ENCODE peak calls at places on chromosomes 3 and 15, in nine cellular contexts. One of them, this sample, is unnamed. For H3K4me1 and H3K27me3, the result is how much of the 10 kb centered on the place peaks cover.

GRCh38 chr15:57740048-57740447 is 33.5 kb downstream of the POLR2M start:
- DNase-seq in colonic mucosa: no peak
- DNase-seq in psoas muscle: no peak
- DNase-seq in astrocyte: no peak
- DNase-seq in tibial nerve: no peak
- DNase-seq in MM.1S: no peak
- DNase-seq in CD8-positive, alpha-beta T cell: no peak
- DNase-seq in thoracic aorta: no peak
- DNase-seq in A673: no peak
- DNase-seq in this sample: no peak

GRCh38 chr3:119781330-119782198 is at the start of gene NR1I2:
- DNase-seq in MM.1S: no peak
- DNase-seq in astrocyte: no peak
- DNase-seq in psoas muscle: no peak
- DNase-seq in CD8-positive, alpha-beta T cell: no peak
- DNase-seq in A673: no peak
- DNase-seq in colonic mucosa: peak
- DNase-seq in thoracic aorta: no peak
- DNase-seq in tibial nerve: no peak
- DNase-seq in this sample: no peak

GRCh38 chr15:39417766-39418165 is 163.1 kb upstream of the THBS1 start:
- DNase-seq in tibial nerve: no peak
- DNase-seq in astrocyte: no peak
- DNase-seq in A673: no peak
- DNase-seq in thoracic aorta: no peak
- DNase-seq in psoas muscle: no peak
- DNase-seq in colonic mucosa: no peak
- DNase-seq in CD8-positive, alpha-beta T cell: no peak
- DNase-seq in MM.1S: no peak
- DNase-seq in this sample: no peak

GRCh38 chr3:140501054-140501769 is 176.7 kb upstream of the TRIM42 start:
- DNase-seq in colonic mucosa: no peak
- DNase-seq in tibial nerve: no peak
- DNase-seq in thoracic aorta: no peak
- DNase-seq in MM.1S: no peak
- DNase-seq in astrocyte: peak
- DNase-seq in CD8-positive, alpha-beta T cell: no peak
- DNase-seq in psoas muscle: no peak
- DNase-seq in A673: no peak
- DNase-seq in this sample: no peak

GRCh38 chr3:8841472-8841871 is 72.1 kb upstream of the OXTR start:
- DNase-seq in tibial nerve: no peak
- DNase-seq in MM.1S: no peak
- DNase-seq in thoracic aorta: no peak
- DNase-seq in A673: no peak
- DNase-seq in colonic mucosa: no peak
- DNase-seq in astrocyte: no peak
- DNase-seq in psoas muscle: no peak
- DNase-seq in CD8-positive, alpha-beta T cell: no peak
- DNase-seq in this sample: no peak

GRCh38 chr3:72288955-72289707 is 504.2 kb upstream of the PROK2 start:
- DNase-seq in psoas muscle: no peak
- DNase-seq in astrocyte: peak
- DNase-seq in A673: peak
- DNase-seq in tibial nerve: no peak
- DNase-seq in MM.1S: no peak
- DNase-seq in thoracic aorta: no peak
- DNase-seq in colonic mucosa: no peak
- DNase-seq in CD8-positive, alpha-beta T cell: peak
- DNase-seq in this sample: peak

GRCh38 chr15:75673426-75674247 is 25.9 kb downstream of the SNX33 start:
- DNase-seq in astrocyte: peak
- DNase-seq in thoracic aorta: peak
- DNase-seq in CD8-positive, alpha-beta T cell: no peak
- DNase-seq in psoas muscle: peak
- DNase-seq in A673: no peak
- DNase-seq in MM.1S: no peak
- DNase-seq in tibial nerve: peak
- DNase-seq in colonic mucosa: peak
- DNase-seq in this sample: peak

GRCh38 chr3:172646439-172647015 is 64.3 kb downstream of the NCEH1 start:
- DNase-seq in tibial nerve: no peak
- DNase-seq in thoracic aorta: no peak
- DNase-seq in A673: peak
- DNase-seq in colonic mucosa: no peak
- DNase-seq in CD8-positive, alpha-beta T cell: no peak
- DNase-seq in psoas muscle: no peak
- DNase-seq in astrocyte: peak
- DNase-seq in MM.1S: no peak
- DNase-seq in this sample: no peak

GRCh38 chr3:51392301-51393095 is 1.4 kb downstream of the RBM15B start:
- DNase-seq in astrocyte: no peak
- DNase-seq in thoracic aorta: no peak
- DNase-seq in CD8-positive, alpha-beta T cell: no peak
- DNase-seq in psoas muscle: no peak
- DNase-seq in MM.1S: no peak
- DNase-seq in tibial nerve: no peak
- DNase-seq in A673: no peak
- DNase-seq in colonic mucosa: no peak
- DNase-seq in this sample: no peak

GRCh38 chr3:185280572-185281365 is 26.9 kb upstream of the EHHADH start:
- DNase-seq in tibial nerve: no peak
- DNase-seq in CD8-positive, alpha-beta T cell: no peak
- DNase-seq in A673: peak
- DNase-seq in psoas muscle: no peak
- DNase-seq in MM.1S: peak
- DNase-seq in thoracic aorta: no peak
- DNase-seq in colonic mucosa: no peak
- DNase-seq in astrocyte: peak
- DNase-seq in this sample: no peak

GRCh38 chr3:195270350-195271115 is 426 bp downstream of the XXYLT1 start:
- DNase-seq in psoas muscle: peak
- DNase-seq in CD8-positive, alpha-beta T cell: no peak
- DNase-seq in A673: peak
- DNase-seq in astrocyte: peak
- DNase-seq in thoracic aorta: no peak
- DNase-seq in colonic mucosa: peak
- DNase-seq in tibial nerve: no peak
- DNase-seq in MM.1S: peak
- DNase-seq in this sample: no peak

GRCh38 chr3:107910713-107911259 is 180.0 kb downstream of the CD47 start:
- DNase-seq in psoas muscle: no peak
- DNase-seq in A673: no peak
- DNase-seq in thoracic aorta: no peak
- DNase-seq in tibial nerve: no peak
- DNase-seq in astrocyte: no peak
- DNase-seq in CD8-positive, alpha-beta T cell: no peak
- DNase-seq in colonic mucosa: no peak
- DNase-seq in MM.1S: peak
- DNase-seq in this sample: no peak

DNA sequence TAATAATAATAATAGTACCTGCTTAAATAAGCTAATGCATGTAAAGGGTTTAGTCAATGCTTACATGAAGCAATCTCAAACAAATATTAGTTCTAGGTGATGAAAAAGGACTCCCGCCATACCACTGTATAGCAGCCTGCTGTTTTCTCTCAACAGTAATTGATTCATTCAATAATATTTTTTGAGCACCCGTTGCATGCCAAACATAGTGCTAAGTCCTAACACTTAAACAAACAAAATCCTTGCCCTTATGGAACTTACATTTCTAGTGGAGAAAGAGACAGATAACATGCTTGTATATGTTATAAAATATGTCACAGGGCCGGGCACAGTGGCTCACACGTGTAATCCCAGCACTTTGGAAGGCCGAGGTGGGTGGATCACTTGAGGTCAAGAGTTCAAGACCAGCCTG is 61.2 kb upstream of the FLNB start:
- DNase-seq in A673: no peak
- DNase-seq in thoracic aorta: no peak
- DNase-seq in colonic mucosa: no peak
- DNase-seq in tibial nerve: no peak
- DNase-seq in psoas muscle: no peak
- DNase-seq in MM.1S: no peak
- DNase-seq in astrocyte: no peak
- DNase-seq in CD8-positive, alpha-beta T cell: no peak
- DNase-seq in this sample: no peak
- H3K4me1 ChIP-seq in A673: under half
- H3K4me1 ChIP-seq in thoracic aorta: half or more
- H3K4me1 ChIP-seq in colonic mucosa: under half
- H3K4me1 ChIP-seq in tibial nerve: under half
- H3K4me1 ChIP-seq in psoas muscle: under half
- H3K4me1 ChIP-seq in MM.1S: under half
- H3K4me1 ChIP-seq in astrocyte: under half
- H3K4me1 ChIP-seq in CD8-positive, alpha-beta T cell: under half
- H3K4me1 ChIP-seq in this sample: half or more

GRCh38 chr3:84961492-84962255 is 2.9 kb downstream of the CADM2 start:
- DNase-seq in colonic mucosa: no peak
- DNase-seq in thoracic aorta: no peak
- DNase-seq in psoas muscle: no peak
- DNase-seq in tibial nerve: no peak
- DNase-seq in MM.1S: no peak
- DNase-seq in astrocyte: no peak
- DNase-seq in A673: no peak
- DNase-seq in CD8-positive, alpha-beta T cell: no peak
- DNase-seq in this sample: no peak
- H3K27me3 ChIP-seq in colonic mucosa: under half
- H3K27me3 ChIP-seq in thoracic aorta: under half
- H3K27me3 ChIP-seq in psoas muscle: under half
- H3K27me3 ChIP-seq in tibial nerve: under half
- H3K27me3 ChIP-seq in MM.1S: under half
- H3K27me3 ChIP-seq in astrocyte: under half
- H3K27me3 ChIP-seq in A673: under half
- H3K27me3 ChIP-seq in CD8-positive, alpha-beta T cell: under half
- H3K27me3 ChIP-seq in this sample: under half

DNA sequence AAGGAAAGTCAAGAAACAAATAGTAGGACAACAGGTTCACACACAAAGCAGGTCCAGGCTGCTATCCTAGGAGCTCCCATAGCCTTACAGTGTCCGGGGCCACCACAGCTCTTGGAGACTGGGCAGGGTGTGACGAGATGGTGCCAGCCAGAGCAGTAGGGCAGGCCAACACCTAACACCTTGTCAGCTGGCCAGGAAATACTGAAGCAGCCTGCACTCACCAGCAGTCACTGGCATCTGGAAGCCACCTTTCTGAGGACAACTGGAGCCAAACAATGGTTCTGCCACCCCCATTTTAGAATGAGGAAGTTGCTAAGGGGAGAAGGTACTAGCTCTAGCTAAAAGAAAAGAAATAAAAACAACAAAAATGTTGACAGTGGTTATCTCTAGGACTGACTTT is 47.2 kb downstream of the CCDC12 start:
- DNase-seq in thoracic aorta: no peak
- DNase-seq in A673: no peak
- DNase-seq in psoas muscle: peak
- DNase-seq in CD8-positive, alpha-beta T cell: no peak
- DNase-seq in MM.1S: no peak
- DNase-seq in colonic mucosa: peak
- DNase-seq in astrocyte: no peak
- DNase-seq in tibial nerve: no peak
- DNase-seq in this sample: peak
- H3K4me1 ChIP-seq in thoracic aorta: half or more
- H3K4me1 ChIP-seq in A673: under half
- H3K4me1 ChIP-seq in psoas muscle: half or more
- H3K4me1 ChIP-seq in CD8-positive, alpha-beta T cell: half or more
- H3K4me1 ChIP-seq in MM.1S: half or more
- H3K4me1 ChIP-seq in colonic mucosa: half or more
- H3K4me1 ChIP-seq in astrocyte: under half
- H3K4me1 ChIP-seq in tibial nerve: under half
- H3K4me1 ChIP-seq in this sample: half or more

GRCh38 chr15:51263726-51264125 is 74.7 kb downstream of the CYP19A1 start:
- DNase-seq in A673: no peak
- DNase-seq in astrocyte: no peak
- DNase-seq in colonic mucosa: no peak
- DNase-seq in tibial nerve: no peak
- DNase-seq in CD8-positive, alpha-beta T cell: no peak
- DNase-seq in MM.1S: no peak
- DNase-seq in psoas muscle: no peak
- DNase-seq in thoracic aorta: no peak
- DNase-seq in this sample: no peak
- H3K27me3 ChIP-seq in A673: under half
- H3K27me3 ChIP-seq in astrocyte: under half
- H3K27me3 ChIP-seq in colonic mucosa: under half
- H3K27me3 ChIP-seq in tibial nerve: under half
- H3K27me3 ChIP-seq in CD8-positive, alpha-beta T cell: under half
- H3K27me3 ChIP-seq in MM.1S: under half
- H3K27me3 ChIP-seq in psoas muscle: under half
- H3K27me3 ChIP-seq in thoracic aorta: under half
- H3K27me3 ChIP-seq in this sample: under half

GRCh38 chr3:58347984-58348383 is 15.3 kb downstream of the PXK start:
- DNase-seq in A673: no peak
- DNase-seq in psoas muscle: no peak
- DNase-seq in tibial nerve: no peak
- DNase-seq in MM.1S: no peak
- DNase-seq in astrocyte: no peak
- DNase-seq in colonic mucosa: no peak
- DNase-seq in thoracic aorta: no peak
- DNase-seq in CD8-positive, alpha-beta T cell: no peak
- DNase-seq in this sample: no peak

GRCh38 chr3:58342676-58343075 is 10.0 kb downstream of the PXK start:
- DNase-seq in thoracic aorta: no peak
- DNase-seq in A673: no peak
- DNase-seq in colonic mucosa: no peak
- DNase-seq in psoas muscle: no peak
- DNase-seq in CD8-positive, alpha-beta T cell: no peak
- DNase-seq in MM.1S: no peak
- DNase-seq in tibial nerve: no peak
- DNase-seq in astrocyte: no peak
- DNase-seq in this sample: no peak

GRCh38 chr3:58341376-58341775 is 8.7 kb downstream of the PXK start:
- DNase-seq in colonic mucosa: no peak
- DNase-seq in A673: no peak
- DNase-seq in astrocyte: no peak
- DNase-seq in CD8-positive, alpha-beta T cell: no peak
- DNase-seq in MM.1S: no peak
- DNase-seq in tibial nerve: no peak
- DNase-seq in psoas muscle: no peak
- DNase-seq in thoracic aorta: no peak
- DNase-seq in this sample: no peak

GRCh38 chr3:58346368-58346767 is 13.7 kb downstream of the PXK start:
- DNase-seq in colonic mucosa: no peak
- DNase-seq in CD8-positive, alpha-beta T cell: no peak
- DNase-seq in MM.1S: no peak
- DNase-seq in tibial nerve: no peak
- DNase-seq in A673: no peak
- DNase-seq in psoas muscle: no peak
- DNase-seq in astrocyte: no peak
- DNase-seq in thoracic aorta: no peak
- DNase-seq in this sample: no peak

GRCh38 chr3:58345457-58345856 is 12.8 kb downstream of the PXK start:
- DNase-seq in psoas muscle: no peak
- DNase-seq in tibial nerve: no peak
- DNase-seq in astrocyte: no peak
- DNase-seq in thoracic aorta: no peak
- DNase-seq in CD8-positive, alpha-beta T cell: no peak
- DNase-seq in A673: no peak
- DNase-seq in colonic mucosa: no peak
- DNase-seq in MM.1S: no peak
- DNase-seq in this sample: no peak
- H3K4me1 ChIP-seq in psoas muscle: under half
- H3K4me1 ChIP-seq in tibial nerve: under half
- H3K4me1 ChIP-seq in astrocyte: under half
- H3K4me1 ChIP-seq in thoracic aorta: under half
- H3K4me1 ChIP-seq in CD8-positive, alpha-beta T cell: under half
- H3K4me1 ChIP-seq in A673: under half
- H3K4me1 ChIP-seq in colonic mucosa: under half
- H3K4me1 ChIP-seq in MM.1S: under half
- H3K4me1 ChIP-seq in this sample: under half